ENCODE peak calls at places on chromosomes 6 and 20, in seven cellular contexts. U is mesenchymal stem cell, Z is IMR-90, C is H9, T is neuronal stem cell, P is trophoblast cell, Y is H1. G is an unnamed sample.

GRCh38 chr6:88612631-88613030 is 350.8 kb downstream of the RNGTT start:
- DNase-seq in U (no peak), Z (no peak), C (no peak), T (no peak), P (no peak), Y (no peak), G (no peak)

GRCh38 chr6:23940466-23940865 is 185.5 kb upstream of the NRSN1 start:
- DNase-seq in U (no peak), Z (no peak), C (no peak), T (no peak), P (no peak), Y (no peak), G (peak)

GRCh38 chr20:62938105-62938888 is at the start of gene GID8:
- DNase-seq in U (peak), Z (peak), C (no peak), T (no peak), P (peak), Y (no peak), G (no peak)

GRCh38 chr6:132887204-132887603 is 72.8 kb downstream of the RPS12 start:
- DNase-seq in U (no peak), Z (no peak), C (no peak), T (no peak), P (no peak), Y (no peak), G (no peak)

GRCh38 chr20:1816384-1817381 is 78.5 kb upstream of the SIRPA start:
- DNase-seq in U (peak), Z (peak), C (peak), T (no peak), P (peak), Y (no peak), G (no peak)

GRCh38 chr20:38935967-38936407 is 9.8 kb downstream of the FAM83D start:
- DNase-seq in U (peak), Z (no peak), C (no peak), T (no peak), P (no peak), Y (no peak), G (no peak)

GRCh38 chr6:148422085-148422484 is 79.4 kb downstream of the SASH1 start:
- DNase-seq in U (no peak), Z (no peak), C (no peak), T (no peak), P (no peak), Y (no peak), G (no peak)

GRCh38 chr20:53679597-53680309 is 86.1 kb upstream of the ZNF217 start:
- DNase-seq in U (no peak), Z (no peak), C (no peak), T (no peak), P (peak), Y (no peak), G (peak)

GRCh38 chr6:159983641-159984080 is 14.8 kb downstream of the IGF2R start:
- DNase-seq in U (peak), Z (peak), C (no peak), T (no peak), P (peak), Y (no peak), G (no peak)

GRCh38 chr6:29705389-29706231 is 17.6 kb upstream of the HLA-F start:
- DNase-seq in U (peak), Z (peak), C (peak), T (peak), P (peak), Y (no peak), G (peak)

GRCh38 chr20:4090756-4091331 is 75.5 kb upstream of the RNF24 start:
- DNase-seq in U (peak), Z (peak), C (no peak), T (no peak), P (peak), Y (no peak), G (peak)

GRCh38 chr6:45032426-45032825 is 295.7 kb upstream of the RUNX2 start:
- DNase-seq in U (no peak), Z (no peak), C (no peak), T (no peak), P (no peak), Y (no peak), G (no peak)

GRCh38 chr6:127457444-127458064 is 1.6 kb downstream of the KIAA0408 start:
- DNase-seq in U (peak), Z (peak), C (no peak), T (no peak), P (peak), Y (no peak), G (peak)

GRCh38 chr6:87393026-87393622 is 14.6 kb upstream of the CFAP206 start:
- DNase-seq in U (peak), Z (peak), C (no peak), T (peak), P (peak), Y (no peak), G (peak)

GRCh38 chr6:39887692-39888450 is 46.4 kb downstream of the MOCS1 start:
- DNase-seq in U (peak), Z (peak), C (no peak), T (no peak), P (peak), Y (peak), G (peak)

GRCh38 chr6:89547286-89547685 is 91.3 kb downstream of the LYRM2 start:
- DNase-seq in U (no peak), Z (no peak), C (peak), T (no peak), P (no peak), Y (no peak), G (no peak)

GRCh38 chr6:134165827-134166226 is 113.4 kb upstream of the SLC2A12 start:
- DNase-seq in U (no peak), Z (peak), C (no peak), T (no peak), P (peak), Y (no peak), G (no peak)

GRCh38 chr6:22910370-22910769 is 341.0 kb downstream of the HDGFL1 start:
- DNase-seq in U (no peak), Z (no peak), C (no peak), T (no peak), P (no peak), Y (no peak), G (no peak)

GRCh38 chr6:110430236-110430635 is 14.9 kb upstream of the DDO start:
- DNase-seq in U (no peak), Z (no peak), C (peak), T (no peak), P (no peak), Y (no peak), G (no peak)

GRCh38 chr6:39684790-39685485 is 40.3 kb downstream of the KIF6 start:
- DNase-seq in U (no peak), Z (peak), C (no peak), T (no peak), P (peak), Y (no peak), G (peak)

GRCh38 chr20:45355209-45355608 is 7.0 kb upstream of the SDC4 start:
- DNase-seq in U (peak), Z (peak), C (no peak), T (no peak), P (peak), Y (no peak), G (no peak)

GRCh38 chr6:108876929-108877775 is 28.9 kb downstream of the ARMC2 start:
- DNase-seq in U (peak), Z (peak), C (no peak), T (no peak), P (peak), Y (no peak), G (no peak)

GRCh38 chr20:33697129-33697528 is 10.9 kb upstream of the E2F1 start:
- DNase-seq in U (no peak), Z (peak), C (no peak), T (no peak), P (no peak), Y (no peak), G (no peak)

GRCh38 chr20:43766395-43766794 is 39.6 kb upstream of the GTSF1L start:
- DNase-seq in U (no peak), Z (no peak), C (no peak), T (no peak), P (no peak), Y (no peak), G (no peak)

GRCh38 chr6:144353871-144354314 is 68.8 kb downstream of the UTRN start:
- DNase-seq in U (no peak), Z (no peak), C (no peak), T (no peak), P (no peak), Y (no peak), G (no peak)

GRCh38 chr6:165883851-165884640 is 221.0 kb upstream of the PDE10A start:
- DNase-seq in U (peak), Z (peak), C (no peak), T (no peak), P (peak), Y (no peak), G (peak)

GRCh38 chr6:7901780-7902179 is 8.8 kb downstream of the TXNDC5 start:
- DNase-seq in U (no peak), Z (no peak), C (no peak), T (no peak), P (no peak), Y (no peak), G (no peak)

GRCh38 chr6:13559251-13559650 is 15.2 kb upstream of the SIRT5 start:
- DNase-seq in U (no peak), Z (no peak), C (no peak), T (no peak), P (peak), Y (no peak), G (no peak)

GRCh38 chr20:38075161-38075998 is 41.8 kb downstream of the RPRD1B start:
- DNase-seq in U (peak), Z (peak), C (no peak), T (no peak), P (no peak), Y (no peak), G (no peak)

GRCh38 chr20:34083137-34083536 is 28.9 kb downstream of the EIF2S2 start:
- DNase-seq in U (peak), Z (peak), C (no peak), T (no peak), P (no peak), Y (no peak), G (no peak)

GRCh38 chr6:41132254-41132653 is 21.9 kb downstream of the TREML1 start:
- DNase-seq in U (no peak), Z (no peak), C (no peak), T (no peak), P (no peak), Y (no peak), G (no peak)

GRCh38 chr6:56396435-56396834 is 149.1 kb upstream of the COL21A1 start:
- DNase-seq in U (no peak), Z (no peak), C (no peak), T (no peak), P (no peak), Y (no peak), G (no peak)

GRCh38 chr20:3165473-3166337 is 6.0 kb upstream of the FASTKD5 start:
- DNase-seq in U (no peak), Z (peak), C (no peak), T (no peak), P (no peak), Y (no peak), G (no peak)

GRCh38 chr20:45783656-45784294 is 7.9 kb downstream of the WFDC3 start:
- DNase-seq in U (no peak), Z (no peak), C (no peak), T (no peak), P (peak), Y (no peak), G (no peak)

GRCh38 chr6:95293257-95293656 is 284.1 kb upstream of the MANEA start:
- DNase-seq in U (no peak), Z (no peak), C (no peak), T (no peak), P (peak), Y (no peak), G (no peak)

GRCh38 chr6:137661601-137662000 is 167.4 kb upstream of the OLIG3 start:
- DNase-seq in U (no peak), Z (peak), C (peak), T (no peak), P (peak), Y (peak), G (peak)

GRCh38 chr20:49936153-49937022 is at the start of gene RNF114:
- DNase-seq in U (peak), Z (peak), C (peak), T (peak), P (peak), Y (peak), G (peak)

GRCh38 chr20:49615401-49616153 is 47.6 kb upstream of the PTGIS start:
- DNase-seq in U (no peak), Z (no peak), C (no peak), T (no peak), P (no peak), Y (no peak), G (no peak)

GRCh38 chr20:41871063-41871462 is 252.9 kb upstream of the CHD6 start:
- DNase-seq in U (no peak), Z (no peak), C (no peak), T (no peak), P (peak), Y (no peak), G (no peak)
- H3K4ac ChIP-seq in U (no peak), Z (no peak), C (no peak), T (no peak), P (no peak), Y (no peak), G (no peak)

GRCh38 chr6:82780334-82780733 is 285.3 kb downstream of the UBE3D start:
- DNase-seq in U (no peak), Z (no peak), C (no peak), T (no peak), P (peak), Y (no peak), G (no peak)
- H3K4ac ChIP-seq in U (no peak), Z (no peak), C (no peak), T (no peak), P (no peak), Y (no peak), G (no peak)

GRCh38 chr6:163599684-163600083 is 185.2 kb downstream of the QKI start:
- DNase-seq in U (no peak), Z (no peak), C (no peak), T (no peak), P (no peak), Y (no peak), G (no peak)

GRCh38 chr6:163600781-163601180 is 186.3 kb downstream of the QKI start:
- DNase-seq in U (no peak), Z (no peak), C (no peak), T (no peak), P (no peak), Y (no peak), G (no peak)

GRCh38 chr6:163600331-163600730 is 185.8 kb downstream of the QKI start:
- DNase-seq in U (no peak), Z (no peak), C (no peak), T (no peak), P (no peak), Y (no peak), G (no peak)

GRCh38 chr6:163596174-163596573 is 181.7 kb downstream of the QKI start:
- DNase-seq in U (no peak), Z (no peak), C (no peak), T (no peak), P (no peak), Y (no peak), G (no peak)

GRCh38 chr6:163599136-163599535 is 184.6 kb downstream of the QKI start:
- DNase-seq in U (no peak), Z (no peak), C (no peak), T (no peak), P (no peak), Y (no peak), G (no peak)
- H3K4ac ChIP-seq in U (no peak), Z (no peak), C (no peak), T (no peak), P (no peak), Y (no peak), G (no peak)

GRCh38 chr20:19314619-19315018 is 102.2 kb downstream of the SLC24A3 start:
- DNase-seq in U (no peak), Z (no peak), C (no peak), T (no peak), P (peak), Y (no peak), G (no peak)
- H3K4ac ChIP-seq in U (no peak), Z (no peak), C (no peak), T (no peak), P (no peak), Y (no peak), G (no peak)

GRCh38 chr6:141996823-141997222 is 135.9 kb upstream of the GJE1 start:
- DNase-seq in U (no peak), Z (no peak), C (no peak), T (no peak), P (no peak), Y (no peak), G (no peak)
- H3K4ac ChIP-seq in U (no peak), Z (no peak), C (no peak), T (no peak), P (no peak), Y (no peak), G (no peak)

GRCh38 chr6:3451498-3451897 is 5.4 kb downstream of the SLC22A23 start:
- DNase-seq in U (no peak), Z (no peak), C (no peak), T (no peak), P (no peak), Y (no peak), G (peak)
- H3K4ac ChIP-seq in U (no peak), Z (no peak), C (no peak), T (no peak), P (no peak), Y (no peak), G (no peak)

DNA sequence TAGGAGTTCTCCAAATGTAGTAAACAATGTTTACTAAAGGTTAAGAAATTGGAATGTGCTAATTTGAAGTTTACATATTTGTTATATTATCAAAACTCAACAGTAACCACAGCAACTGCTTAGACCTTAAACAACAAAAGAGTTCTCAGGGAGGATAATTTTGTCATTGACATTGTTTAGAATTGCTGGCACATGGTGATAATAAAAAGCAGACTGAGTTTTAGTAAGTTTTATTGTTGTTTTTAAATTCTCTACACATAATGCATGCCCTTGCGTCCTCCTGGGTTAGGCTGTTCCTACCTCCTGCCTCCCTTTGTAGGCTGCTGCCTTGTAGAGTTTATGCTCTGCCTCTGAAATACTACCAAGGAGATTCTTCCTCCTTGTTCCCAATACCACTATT is 28.7 kb downstream of the LAMA4 start:
- DNase-seq in U (no peak), Z (peak), C (no peak), T (no peak), P (peak), Y (no peak), G (no peak)
- H3K4ac ChIP-seq in U (no peak), Z (peak), C (no peak), T (no peak), P (no peak), Y (no peak), G (no peak)

DNA sequence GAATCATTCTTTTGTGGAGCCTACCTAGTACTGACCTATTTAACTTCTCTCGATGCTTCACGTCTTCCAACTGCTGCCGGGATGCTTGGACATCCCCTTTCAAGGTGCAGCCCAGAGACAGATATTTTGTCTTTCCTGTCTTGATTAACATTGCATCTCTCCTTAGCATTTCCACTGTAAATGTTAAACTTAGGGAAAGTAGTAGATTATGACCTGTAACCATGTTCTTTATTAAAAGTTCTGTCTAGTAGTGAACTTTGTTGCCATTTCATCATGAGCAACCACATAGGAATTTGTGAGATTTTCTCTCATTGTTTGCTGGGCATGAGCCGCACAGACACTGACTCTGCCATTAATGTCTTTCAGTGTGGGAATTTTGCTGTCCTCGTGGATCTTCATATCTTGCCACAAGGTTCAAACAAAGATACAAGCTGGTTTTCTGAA is 117.9 kb downstream of the JAG1 start:
- DNase-seq in U (peak), Z (peak), C (no peak), T (no peak), P (peak), Y (no peak), G (no peak)
- H3K4ac ChIP-seq in U (no peak), Z (peak), C (no peak), T (no peak), P (no peak), Y (no peak), G (no peak)